ENCODE peak calls at places on chromosomes 4 and X, in five cellular contexts. U is Ammon's horn, B is epithelial cell of proximal tubule, Z is NCI-H1930, I is HS-5. T is an unnamed sample.

GRCh38 chr4:145525291-145525740 is 43.7 kb downstream of the SMAD1 start:
- DNase-seq in U (peak; percentile 17), B (no peak), Z (no peak), I (no peak), T (no peak)

GRCh38 chr4:8912089-8912455 is 40.4 kb upstream of the HMX1 start:
- DNase-seq in U (no peak), B (no peak), Z (no peak), I (no peak), T (no peak)

GRCh38 chrX:9701790-9702189 is 63.9 kb downstream of the GPR143 start:
- DNase-seq in U (no peak), B (no peak), Z (no peak), I (no peak), T (no peak)

GRCh38 chr4:1608821-1609500 is 75.2 kb downstream of the FAM53A start:
- DNase-seq in U (no peak), B (no peak), Z (no peak), I (no peak), T (no peak)

GRCh38 chr4:169109276-169109675 is 99.2 kb upstream of the CBR4 start:
- DNase-seq in U (no peak), B (no peak), Z (no peak), I (no peak), T (no peak)

GRCh38 chr4:80213117-80213815 is 16.0 kb downstream of the PRDM8 start:
- DNase-seq in U (no peak), B (no peak), Z (no peak), I (no peak), T (no peak)

GRCh38 chr4:186285147-186285546 is 19.2 kb downstream of the F11 start:
- DNase-seq in U (no peak), B (no peak), Z (no peak), I (no peak), T (no peak)

GRCh38 chrX:7689791-7690412 is 153.1 kb upstream of the VCX start:
- DNase-seq in U (no peak), B (no peak), Z (peak; percentile 42), I (no peak), T (no peak)

GRCh38 chrX:19373034-19373891 is 29.5 kb downstream of the PDHA1 start:
- DNase-seq in U (no peak), B (no peak), Z (no peak), I (no peak), T (peak; percentile 57)

GRCh38 chr4:1200425-1201035 is 28.1 kb upstream of the SPON2 start:
- DNase-seq in U (no peak), B (no peak), Z (no peak), I (peak; percentile 50), T (peak; percentile 39)

GRCh38 chrX:120450163-120450562 is 18.9 kb downstream of the LAMP2 start:
- DNase-seq in U (no peak), B (no peak), Z (no peak), I (no peak), T (no peak)

GRCh38 chr4:134328741-134329140 is 127.2 kb upstream of the PABPC4L start:
- DNase-seq in U (no peak), B (no peak), Z (no peak), I (no peak), T (no peak)

GRCh38 chrX:16155586-16155985 is 11.7 kb upstream of the MAGEB17 start:
- DNase-seq in U (no peak), B (no peak), Z (no peak), I (no peak), T (no peak)

GRCh38 chr4:132557660-132558059 is 591.4 kb upstream of the PCDH10 start:
- DNase-seq in U (no peak), B (no peak), Z (no peak), I (no peak), T (no peak)

GRCh38 chr4:67393699-67394281 is 151.5 kb downstream of the CENPC start:
- DNase-seq in U (peak; percentile 60), B (no peak), Z (peak; percentile 17), I (peak; percentile 22), T (no peak)